ENCODE peak calls at places on chromosomes 13 and 19, in four cellular contexts. Y is IMR-90, C is heart left ventricle, J is sigmoid colon. Z is an unnamed sample. For H3K27me3, the result is how much of the 10 kb centered on the place peaks cover.

GRCh38 chr19:1618157-1619093 is 13.2 kb upstream of the UQCR11 start:
- DNase-seq in C (no peak), J (no peak), Y (no peak), Z (no peak)

GRCh38 chr19:41324921-41325639 is 15.1 kb downstream of the CCDC97 start:
- DNase-seq in J (peak), Y (peak), C (peak), Z (peak)

GRCh38 chr19:34503546-34504272 is 22.2 kb downstream of the WTIP start:
- DNase-seq in C (no peak), J (no peak), Y (no peak), Z (no peak)

GRCh38 chr13:46354143-46355087 is 32.6 kb downstream of the RUBCNL start:
- DNase-seq in J (no peak), C (no peak), Y (peak), Z (no peak)

GRCh38 chr13:23621316-23621645 is 51.1 kb downstream of the TNFRSF19 start:
- DNase-seq in C (no peak), Y (peak), J (no peak), Z (no peak)

GRCh38 chr19:17938092-17938845 is 5.5 kb downstream of the CCDC124 start:
- DNase-seq in C (peak), J (peak), Y (peak), Z (peak)

GRCh38 chr13:35892837-35893814 is 238.1 kb downstream of the DCLK1 start:
- DNase-seq in J (no peak), Y (no peak), C (no peak), Z (no peak)

GRCh38 chr13:27535546-27535945 is 84.8 kb downstream of the LNX2 start:
- DNase-seq in C (no peak), Y (no peak), J (no peak), Z (no peak)

GRCh38 chr13:42354246-42355117 is 82.5 kb downstream of the AKAP11 start:
- DNase-seq in J (no peak), Y (peak), C (no peak), Z (no peak)

GRCh38 chr13:43426355-43426754 is 360.4 kb downstream of the ENOX1 start:
- DNase-seq in J (no peak), Y (no peak), C (no peak), Z (no peak)

DNA sequence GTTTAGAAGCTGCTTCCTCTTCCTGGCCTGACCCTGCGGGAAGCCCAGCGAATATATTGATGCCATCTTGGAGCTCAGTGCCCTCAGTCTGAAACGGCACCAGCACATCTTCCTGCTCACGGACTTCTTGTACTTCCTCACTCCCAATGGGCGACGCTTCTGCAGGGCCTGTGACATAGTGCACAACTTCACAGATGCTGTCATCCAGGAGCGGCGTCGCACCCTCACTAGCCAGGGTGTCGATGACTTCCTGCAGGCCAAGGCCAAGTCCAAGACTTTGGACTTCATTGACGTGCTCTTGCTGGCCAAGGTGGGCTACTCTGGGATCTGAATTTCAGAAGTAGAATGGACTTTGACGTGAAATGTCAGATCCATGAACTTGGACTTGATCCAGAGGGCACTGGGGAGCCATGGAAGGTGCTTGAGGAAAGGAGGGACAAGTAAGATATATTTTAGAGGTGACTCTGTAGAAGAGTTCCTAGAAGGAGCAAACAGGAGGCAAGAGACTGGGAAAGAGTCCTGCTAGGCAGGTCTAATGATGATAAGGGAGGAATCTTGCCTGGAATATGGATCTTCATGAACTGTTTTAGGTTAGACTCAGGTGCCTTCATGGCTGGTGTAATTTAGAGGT is 38.4 kb upstream of the CYP4F8 start:
- DNase-seq in Y (no peak), C (no peak), J (peak), Z (no peak)
- H3K27me3 ChIP-seq in Y (under half), C (under half), J (under half), Z (under half)

DNA sequence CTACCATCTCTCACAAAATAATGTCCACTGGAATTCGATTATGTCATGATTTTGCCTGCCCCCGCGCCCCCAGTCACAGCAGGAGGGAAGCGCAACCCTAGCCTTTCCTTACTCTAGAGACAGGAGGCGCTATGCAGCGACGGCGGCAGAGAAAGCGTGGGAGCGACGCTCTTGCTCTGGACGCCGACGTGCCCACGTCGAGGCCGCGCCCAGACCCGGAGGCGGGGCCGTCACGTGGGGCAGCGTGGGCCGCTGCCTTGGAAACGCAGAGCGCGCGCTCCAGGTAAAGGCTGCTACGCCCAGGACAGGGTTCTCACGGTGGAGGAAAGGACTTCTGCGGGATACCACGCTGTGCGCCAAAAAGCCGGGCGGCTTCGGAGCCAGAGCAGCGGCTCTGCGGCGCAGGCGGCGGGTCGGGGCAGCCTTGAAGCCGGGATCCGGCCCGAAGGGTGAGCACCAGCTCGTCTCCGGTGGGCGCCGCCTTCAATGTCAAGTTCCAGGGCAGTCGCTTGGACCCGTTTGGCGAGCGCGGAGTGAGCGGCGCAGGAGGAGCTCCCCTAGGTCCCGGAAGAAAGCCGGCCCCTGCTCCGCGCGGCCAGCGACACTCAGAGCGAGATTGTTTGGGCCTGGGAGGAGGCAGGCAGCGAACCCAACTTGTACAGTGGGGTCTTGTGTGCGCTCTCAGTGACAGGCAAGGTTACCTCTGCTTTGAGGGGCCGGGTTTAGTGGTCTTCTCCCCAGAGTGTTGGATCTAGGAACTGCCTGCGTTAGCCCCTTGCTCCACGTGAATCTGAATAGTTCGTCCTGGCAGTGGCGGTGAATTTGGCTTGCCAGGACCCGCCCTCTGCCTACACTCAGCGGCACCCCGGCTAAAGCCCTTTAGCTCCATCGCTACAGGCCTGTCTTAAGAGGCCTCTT is 121.7 kb downstream of the MRPL57 start:
- DNase-seq in C (peak), Y (peak), J (peak), Z (peak)
- TF ChIP-seq POLR2A in C (peak), Y (no peak), J (no peak), Z (no peak)

DNA sequence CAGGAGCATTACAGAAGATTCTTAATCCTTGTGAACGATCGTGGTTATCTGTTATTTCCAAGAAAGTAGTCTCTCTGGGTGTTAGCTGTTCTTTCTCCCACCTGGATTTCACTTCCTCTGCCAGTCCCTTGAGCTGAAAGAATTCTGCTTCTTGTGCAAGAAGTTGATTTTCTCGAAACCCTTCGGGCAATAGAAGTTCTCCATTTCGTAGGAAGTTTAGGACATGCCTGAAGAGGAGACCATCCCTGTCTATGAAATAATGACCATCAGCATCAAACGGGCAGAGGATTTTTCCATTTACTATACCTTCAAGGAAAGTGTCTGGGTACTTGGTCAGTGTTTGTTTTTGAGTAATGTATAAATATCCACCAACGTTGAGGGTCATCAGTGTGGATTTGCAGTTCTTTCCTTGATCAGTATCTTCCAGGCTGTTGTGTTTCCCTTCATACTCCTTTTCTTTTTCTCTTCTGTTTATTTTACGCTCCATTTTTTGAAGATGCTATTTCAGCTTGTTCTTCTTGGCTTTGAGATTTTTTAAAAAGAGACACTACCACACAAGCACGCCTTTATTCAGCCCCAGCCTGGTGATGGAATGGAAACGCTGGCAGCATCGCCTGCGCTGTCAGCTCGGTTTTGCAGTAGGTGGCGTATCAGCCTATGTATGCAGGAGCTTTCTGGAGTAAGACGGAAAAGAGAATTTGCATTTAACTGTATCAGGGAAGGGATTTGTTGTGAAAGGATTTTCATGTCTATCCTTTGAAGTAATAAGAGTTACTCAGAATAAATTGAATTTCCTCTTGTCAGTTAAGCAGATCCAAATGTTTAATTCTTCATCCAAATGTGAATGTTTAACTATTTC is 6.5 kb downstream of the KCTD4 start:
- DNase-seq in Y (peak), J (peak), C (no peak), Z (no peak)
- TF ChIP-seq CTCF in Y (peak), J (peak), C (peak), Z (no peak)

GRCh38 chr13:111095031-111095840 is 19.9 kb upstream of the ARHGEF7 start:
- DNase-seq in C (peak), J (no peak), Y (no peak), Z (no peak)
- H3K27me3 ChIP-seq in C (under half), J (under half), Y (half or more), Z (under half)

GRCh38 chr19:4053423-4054324 is 13.0 kb downstream of the ZBTB7A start:
- DNase-seq in C (no peak), J (no peak), Y (no peak), Z (no peak)
- TF ChIP-seq POLR2A in C (no peak), J (no peak), Y (no peak), Z (no peak)

GRCh38 chr13:51478418-51479198 is 25.8 kb upstream of the INTS6 start:
- DNase-seq in Y (no peak), J (no peak), C (no peak), Z (no peak)
- TF ChIP-seq CTCF in Y (no peak), J (no peak), C (no peak), Z (no peak)

GRCh38 chr19:11295665-11296245 is at the start of gene TSPAN16:
- DNase-seq in J (no peak), C (no peak), Y (no peak), Z (peak)
- H3K27me3 ChIP-seq in J (under half), C (under half), Y (under half), Z (under half)

DNA sequence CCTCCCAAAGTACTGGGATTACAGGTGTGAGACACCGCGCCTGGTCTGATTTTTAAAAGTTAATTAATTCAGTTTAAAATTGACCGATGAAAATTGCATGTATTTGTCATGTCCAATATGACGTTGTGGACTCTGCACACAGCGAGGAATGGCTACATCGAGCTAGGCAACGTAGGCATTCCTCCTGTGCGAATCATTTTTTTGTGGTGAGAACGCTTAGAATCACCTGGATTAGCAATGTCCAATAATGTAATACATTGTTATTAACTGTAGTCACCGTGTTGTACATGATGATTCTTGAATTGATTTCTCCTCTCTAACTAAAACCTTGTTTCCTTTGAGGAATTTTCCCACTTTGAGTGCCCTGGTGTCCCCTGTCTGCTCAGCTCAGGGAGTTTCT is 3.4 kb downstream of the LAIR2 start:
- DNase-seq in J (no peak), C (no peak), Y (no peak), Z (no peak)
- TF ChIP-seq POLR2A in J (no peak), C (no peak), Y (no peak), Z (no peak)